ENCODE peak calls at places on chromosomes 2 and 18, in nine cellular contexts. T, I, G, P, U, Z, W, S and V are unnamed samples.

GRCh38 chr2:48946444-48947048 is 191.0 kb upstream of the LHCGR start:
- DNase-seq in T (peak), I (peak), G (peak), P (no peak), U (no peak), Z (peak), W (no peak), S (peak), V (peak)

GRCh38 chr2:120432293-120432975 is 86.5 kb downstream of the INHBB start:
- DNase-seq in T (no peak), I (no peak), G (no peak), P (no peak), U (peak), Z (no peak), W (no peak), S (no peak), V (no peak)

GRCh38 chr18:58216071-58216471 is 172.0 kb downstream of the NEDD4L start:
- DNase-seq in T (no peak), I (peak), G (no peak), P (no peak), U (no peak), Z (no peak), W (no peak), S (peak), V (peak)

GRCh38 chr2:157466764-157467163 is 22.9 kb upstream of the CYTIP start:
- DNase-seq in T (no peak), I (no peak), G (no peak), P (no peak), U (no peak), Z (no peak), W (no peak), S (no peak), V (no peak)

GRCh38 chr18:55054591-55054990 is 95.3 kb upstream of the CCDC68 start:
- DNase-seq in T (no peak), I (peak), G (no peak), P (no peak), U (no peak), Z (no peak), W (no peak), S (no peak), V (no peak)

GRCh38 chr2:236861196-236861875 is 224.4 kb upstream of the COPS8 start:
- DNase-seq in T (no peak), I (no peak), G (no peak), P (no peak), U (no peak), Z (no peak), W (no peak), S (no peak), V (no peak)

GRCh38 chr2:100868083-100868482 is 48.1 kb downstream of the NPAS2 start:
- DNase-seq in T (no peak), I (no peak), G (no peak), P (no peak), U (no peak), Z (no peak), W (no peak), S (no peak), V (no peak)

GRCh38 chr2:43347751-43348150 is 121.3 kb upstream of the ZFP36L2 start:
- DNase-seq in T (no peak), I (no peak), G (no peak), P (no peak), U (no peak), Z (no peak), W (no peak), S (no peak), V (no peak)

GRCh38 chr18:24426398-24427294 is at the start of gene IMPACT:
- DNase-seq in T (peak), I (peak), G (peak), P (no peak), U (peak), Z (peak), W (peak), S (peak), V (peak)

GRCh38 chr2:161580426-161580825 is 43.8 kb upstream of the SLC4A10 start:
- DNase-seq in T (no peak), I (no peak), G (no peak), P (no peak), U (no peak), Z (no peak), W (no peak), S (no peak), V (no peak)

GRCh38 chr18:8229786-8230185 is 379.5 kb upstream of the RAB12 start:
- DNase-seq in T (no peak), I (no peak), G (no peak), P (no peak), U (no peak), Z (no peak), W (no peak), S (no peak), V (no peak)

GRCh38 chr2:241992753-241993152 is 123.2 kb downstream of the RTP5 start:
- DNase-seq in T (no peak), I (no peak), G (no peak), P (no peak), U (peak), Z (no peak), W (peak), S (no peak), V (no peak)

GRCh38 chr18:59142274-59142673 is 2.6 kb downstream of the SEC11C start:
- DNase-seq in T (no peak), I (no peak), G (no peak), P (no peak), U (no peak), Z (no peak), W (no peak), S (no peak), V (no peak)

GRCh38 chr2:25257931-25258771 is 83.6 kb downstream of the DNMT3A start:
- DNase-seq in T (no peak), I (no peak), G (no peak), P (no peak), U (no peak), Z (no peak), W (no peak), S (no peak), V (no peak)

GRCh38 chr18:13791181-13791580 is 32.8 kb upstream of the MC5R start:
- DNase-seq in T (no peak), I (peak), G (no peak), P (no peak), U (no peak), Z (no peak), W (no peak), S (peak), V (no peak)

GRCh38 chr18:77059294-77059916 is 73.2 kb downstream of the MBP start:
- DNase-seq in T (no peak), I (peak), G (peak), P (no peak), U (no peak), Z (no peak), W (no peak), S (peak), V (peak)

DNA sequence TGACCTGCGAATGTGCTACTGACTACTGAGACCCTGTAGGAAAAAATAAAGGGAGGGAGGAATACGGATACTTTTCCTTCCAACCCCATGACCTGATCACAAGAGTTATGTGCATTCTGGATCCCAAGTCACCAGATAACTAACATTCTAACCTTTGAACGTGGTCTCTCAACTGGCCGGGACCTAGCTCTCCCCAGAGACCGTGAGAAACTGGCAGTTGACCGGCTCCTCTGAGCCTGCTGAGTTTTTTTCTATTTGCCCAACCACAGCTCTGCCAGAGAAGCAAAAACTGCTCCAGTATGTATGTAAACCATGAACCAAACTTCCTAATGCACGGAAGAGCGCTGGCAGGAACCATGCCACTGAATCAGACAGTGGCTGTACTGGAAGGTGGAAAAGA is 47.5 kb upstream of the PTMA start:
- DNase-seq in T (no peak), I (no peak), G (no peak), P (no peak), U (no peak), Z (peak), W (no peak), S (no peak), V (no peak)
- H3K4me3 ChIP-seq in T (no peak), I (no peak), G (no peak), P (no peak), U (no peak), Z (no peak), W (peak), S (no peak), V (no peak)

GRCh38 chr2:62200868-62201267 is 5.0 kb downstream of the B3GNT2 start:
- DNase-seq in T (no peak), I (no peak), G (no peak), P (no peak), U (no peak), Z (no peak), W (no peak), S (no peak), V (no peak)
- H3K4me3 ChIP-seq in T (no peak), I (no peak), G (no peak), P (no peak), U (no peak), Z (no peak), W (no peak), S (no peak), V (no peak)

DNA sequence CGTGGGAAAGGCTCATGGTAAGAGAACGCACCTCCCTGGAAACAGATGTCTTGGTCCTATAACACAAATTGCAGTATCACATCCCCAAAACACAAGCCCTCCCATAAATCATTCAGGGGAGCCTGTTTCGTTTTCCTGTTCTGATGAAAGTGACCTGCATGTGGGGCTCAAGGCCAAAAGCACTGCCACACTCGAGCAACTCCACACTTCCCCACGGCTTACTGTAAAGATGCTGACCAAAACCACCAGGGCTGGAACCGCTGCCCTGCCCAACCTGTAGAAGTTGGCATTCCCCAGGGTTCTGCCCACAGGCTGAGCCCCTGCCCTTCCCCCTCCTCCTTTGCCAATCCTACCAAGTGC is 139.7 kb downstream of the BCL11A start:
- DNase-seq in T (no peak), I (no peak), G (no peak), P (no peak), U (no peak), Z (no peak), W (no peak), S (no peak), V (no peak)
- H3K4me3 ChIP-seq in T (no peak), I (no peak), G (no peak), P (no peak), U (no peak), Z (no peak), W (no peak), S (no peak), V (no peak)

GRCh38 chr2:45652090-45653050 is 895 bp downstream of the PRKCE start:
- DNase-seq in T (no peak), I (peak), G (peak), P (no peak), U (peak), Z (peak), W (peak), S (peak), V (peak)

GRCh38 chr2:45651415-45652089 is at the start of gene PRKCE:
- DNase-seq in T (no peak), I (peak), G (peak), P (no peak), U (peak), Z (peak), W (peak), S (peak), V (no peak)

GRCh38 chr2:45653584-45653983 is 2.1 kb downstream of the PRKCE start:
- DNase-seq in T (no peak), I (peak), G (peak), P (no peak), U (no peak), Z (no peak), W (no peak), S (no peak), V (no peak)

GRCh38 chr2:45654250-45654649 is 2.8 kb downstream of the PRKCE start:
- DNase-seq in T (no peak), I (peak), G (peak), P (no peak), U (no peak), Z (peak), W (no peak), S (no peak), V (peak)

GRCh38 chr2:45653125-45653524 is 1.6 kb downstream of the PRKCE start:
- DNase-seq in T (no peak), I (peak), G (no peak), P (no peak), U (no peak), Z (no peak), W (no peak), S (no peak), V (no peak)
- H3K4me3 ChIP-seq in T (peak), I (peak), G (peak), P (peak), U (peak), Z (no peak), W (peak), S (peak), V (peak)